ENCODE peak calls at places on chromosomes 3 and 15, in ten cellular contexts. Z is transverse colon, M is K562, O is ovary, L is HepG2, V is body of pancreas, B is esophagus muscularis mucosa, U is H54, E is sigmoid colon, G is heart left ventricle. R is an unnamed sample.

GRCh38 chr15:70100495-70101331 is 3.0 kb upstream of the TLE3 start:
- DNase-seq in Z (peak; percentile 71), M (peak; percentile 70), O (peak; percentile 80), L (peak; percentile 12), V (peak; percentile 51), B (no peak), U (no peak), E (peak; percentile 85), G (peak; percentile 59), R (peak; percentile 54)

GRCh38 chr3:94024385-94024784 is 4.0 kb downstream of the STX19 start:
- DNase-seq in Z (peak; percentile 43), M (no peak), O (no peak), L (no peak), V (no peak), B (no peak), U (no peak), E (no peak), G (no peak), R (no peak)

GRCh38 chr15:95018888-95019545 is 787.7 kb downstream of the MCTP2 start:
- DNase-seq in Z (no peak), M (peak; percentile 43), O (no peak), L (no peak), V (no peak), B (no peak), U (peak; percentile 9), E (no peak), G (no peak), R (no peak)

GRCh38 chr3:23546186-23546585 is 259.6 kb upstream of the UBE2E1 start:
- DNase-seq in Z (no peak), M (no peak), O (no peak), L (no peak), V (no peak), B (no peak), U (no peak), E (no peak), G (no peak), R (no peak)

GRCh38 chr3:149245738-149246451 is 24.3 kb upstream of the CP start:
- DNase-seq in Z (no peak), M (no peak), O (no peak), L (peak; percentile 75), V (no peak), B (no peak), U (no peak), E (no peak), G (no peak), R (no peak)

GRCh38 chr3:193130576-193130975 is 110.4 kb upstream of the PLAAT1 start:
- DNase-seq in Z (no peak), M (no peak), O (no peak), L (no peak), V (no peak), B (no peak), U (no peak), E (no peak), G (no peak), R (no peak)

GRCh38 chr3:15969874-15970640 is 172.3 kb upstream of the ANKRD28 start:
- DNase-seq in Z (no peak), M (no peak), O (no peak), L (no peak), V (no peak), B (peak; percentile 90), U (no peak), E (no peak), G (no peak), R (no peak)

GRCh38 chr3:139182598-139182997 is 137.9 kb upstream of the PRR23C start:
- DNase-seq in Z (no peak), M (no peak), O (no peak), L (no peak), V (peak; percentile 38), B (no peak), U (no peak), E (no peak), G (no peak), R (no peak)

GRCh38 chr15:89883518-89883917 is 10.3 kb downstream of the AP3S2 start:
- DNase-seq in Z (no peak), M (no peak), O (no peak), L (no peak), V (no peak), B (no peak), U (no peak), E (no peak), G (no peak), R (no peak)

GRCh38 chr15:89880727-89881126 is 13.1 kb downstream of the AP3S2 start:
- DNase-seq in Z (no peak), M (no peak), O (no peak), L (no peak), V (no peak), B (no peak), U (no peak), E (no peak), G (no peak), R (no peak)

GRCh38 chr15:89888214-89888804 is 5.5 kb downstream of the AP3S2 start:
- DNase-seq in Z (peak; percentile 41), M (peak; percentile 51), O (no peak), L (peak; percentile 56), V (peak; percentile 68), B (no peak), U (no peak), E (no peak), G (no peak), R (no peak)

DNA sequence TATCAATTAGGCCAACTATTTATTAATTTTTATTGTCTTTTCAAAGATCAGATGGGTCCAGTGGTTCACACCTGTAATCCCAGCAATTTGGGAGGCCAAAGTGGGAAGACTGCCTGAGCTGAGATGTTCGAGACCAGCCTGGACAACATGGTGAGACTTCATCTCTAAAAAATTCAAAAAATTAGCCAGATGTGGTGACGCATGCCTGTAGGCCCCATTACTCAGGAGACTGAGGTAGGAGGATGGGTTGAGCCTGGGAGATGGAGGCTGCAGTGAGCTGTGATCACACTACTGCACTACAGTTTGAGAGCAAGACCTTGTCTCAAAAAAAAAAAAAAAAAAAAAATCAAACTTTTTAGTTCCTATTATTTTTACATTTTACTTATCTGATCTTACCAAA is 8.2 kb downstream of the AP3S2 start:
- DNase-seq in Z (no peak), M (no peak), O (no peak), L (no peak), V (no peak), B (no peak), U (no peak), E (no peak), G (no peak), R (no peak)
- TF ChIP-seq POLR2A in Z (no peak), M (no peak), O (no peak), L (no peak), V (no peak), B (no peak), U (no peak), E (no peak), G (no peak), R (no peak)

DNA sequence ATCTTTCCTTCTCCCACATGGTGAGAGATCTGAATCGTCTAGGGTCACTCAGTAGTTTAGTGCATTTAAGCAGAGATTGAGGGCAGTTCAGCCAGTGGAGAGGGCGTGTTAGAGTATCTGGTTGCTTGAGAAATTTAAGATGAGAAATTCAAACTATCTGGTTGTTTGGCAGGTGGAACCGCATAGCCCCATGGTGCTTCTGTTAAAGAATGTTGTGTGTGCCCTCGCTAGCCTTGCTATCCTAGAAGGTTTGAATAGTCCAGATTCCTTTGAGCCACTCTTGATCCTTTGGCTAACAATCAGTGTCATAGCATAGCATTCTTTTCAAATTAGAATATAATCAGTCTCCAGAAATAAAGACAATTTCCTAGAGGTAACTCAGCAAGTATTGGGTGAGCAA is 32.1 kb downstream of the ABHD17C start:
- DNase-seq in Z (no peak), M (no peak), O (no peak), L (peak; percentile 21), V (no peak), B (no peak), U (no peak), E (no peak), G (no peak), R (no peak)
- TF ChIP-seq POLR2A in Z (no peak), M (no peak), O (no peak), L (no peak), V (no peak), B (no peak), U (no peak), E (no peak), G (no peak), R (no peak)

GRCh38 chr15:78241017-78241416 is 6.7 kb upstream of the ACSBG1 start:
- DNase-seq in Z (peak; percentile 91), M (peak; percentile 86), O (peak; percentile 90), L (peak; percentile 49), V (peak; percentile 89), B (peak; percentile 96), U (peak; percentile 64), E (peak; percentile 93), G (peak; percentile 85), R (peak; percentile 88)

GRCh38 chr15:78244101-78244500 is 9.7 kb upstream of the ACSBG1 start:
- DNase-seq in Z (peak; percentile 35), M (peak; percentile 81), O (no peak), L (peak; percentile 24), V (no peak), B (no peak), U (no peak), E (peak; percentile 43), G (no peak), R (no peak)

GRCh38 chr15:78243491-78243941 is 9.2 kb upstream of the ACSBG1 start:
- DNase-seq in Z (peak; percentile 33), M (peak; percentile 47), O (peak; percentile 44), L (no peak), V (peak; percentile 46), B (no peak), U (peak; percentile 33), E (peak; percentile 79), G (peak; percentile 68), R (no peak)

GRCh38 chr15:78243076-78243475 is 8.7 kb upstream of the ACSBG1 start:
- DNase-seq in Z (no peak), M (no peak), O (no peak), L (no peak), V (no peak), B (no peak), U (no peak), E (peak; percentile 42), G (no peak), R (no peak)

GRCh38 chr15:78242128-78242527 is 7.8 kb upstream of the ACSBG1 start:
- DNase-seq in Z (peak; percentile 57), M (peak; percentile 54), O (no peak), L (peak; percentile 55), V (no peak), B (no peak), U (no peak), E (peak; percentile 36), G (no peak), R (no peak)
- TF ChIP-seq POLR2A in Z (no peak), M (no peak), O (no peak), L (no peak), V (no peak), B (no peak), U (no peak), E (no peak), G (no peak), R (no peak)

GRCh38 chr3:72155391-72156064 is 370.6 kb upstream of the PROK2 start:
- DNase-seq in Z (peak; percentile 53), M (peak; percentile 71), O (peak; percentile 67), L (peak; percentile 81), V (peak; percentile 68), B (no peak), U (peak; percentile 76), E (peak; percentile 85), G (peak; percentile 72), R (peak; percentile 77)

GRCh38 chr3:72154391-72155300 is 369.7 kb upstream of the PROK2 start:
- DNase-seq in Z (no peak), M (no peak), O (peak; percentile 47), L (no peak), V (no peak), B (no peak), U (no peak), E (no peak), G (no peak), R (peak; percentile 49)

GRCh38 chr3:72151465-72152238 is 366.7 kb upstream of the PROK2 start:
- DNase-seq in Z (peak; percentile 56), M (no peak), O (no peak), L (peak; percentile 64), V (no peak), B (no peak), U (no peak), E (no peak), G (no peak), R (no peak)

GRCh38 chr3:72152551-72153476 is 367.9 kb upstream of the PROK2 start:
- DNase-seq in Z (peak; percentile 79), M (peak; percentile 60), O (peak; percentile 84), L (peak; percentile 39), V (peak; percentile 88), B (no peak), U (no peak), E (peak; percentile 90), G (peak; percentile 84), R (peak; percentile 78)

DNA sequence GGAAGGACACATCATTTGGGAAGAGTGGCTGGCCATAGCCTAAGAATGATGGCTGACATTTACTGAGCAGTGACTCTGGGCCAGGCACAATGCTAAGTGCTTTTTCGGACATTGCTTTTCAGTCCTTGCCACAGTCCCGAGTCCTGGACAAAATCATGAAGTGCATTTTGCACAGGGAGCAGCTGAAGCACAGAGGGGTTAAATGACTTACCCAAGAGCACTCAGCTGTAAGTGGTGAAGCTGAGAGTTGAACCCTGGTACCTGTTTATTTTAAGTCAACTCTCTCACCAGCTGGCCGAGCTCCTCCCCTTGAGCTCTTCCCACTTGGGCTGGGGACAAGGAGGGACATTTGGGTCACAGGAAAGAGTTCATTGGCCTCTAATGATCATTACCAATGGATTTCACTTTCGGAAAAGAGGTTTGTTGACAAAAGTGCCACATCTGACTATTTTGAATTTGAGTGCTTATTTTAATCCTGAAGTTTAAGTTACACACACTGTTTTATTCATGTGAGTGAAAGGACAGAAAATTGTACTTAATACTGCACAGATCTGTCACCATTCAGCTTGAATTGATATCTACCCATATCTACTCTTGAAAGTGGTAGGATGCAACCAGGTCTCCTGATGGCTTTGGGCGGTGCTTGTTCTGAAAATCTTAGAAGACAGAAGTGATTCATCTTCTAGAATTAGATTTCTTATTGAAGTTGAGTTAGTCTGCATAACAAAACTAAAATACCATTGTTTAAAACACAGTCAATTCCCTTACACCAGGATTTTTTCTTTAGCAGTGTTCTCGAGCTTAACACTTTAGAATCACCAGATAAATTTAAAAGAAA is 368.7 kb upstream of the PROK2 start:
- DNase-seq in Z (no peak), M (no peak), O (no peak), L (no peak), V (no peak), B (no peak), U (no peak), E (no peak), G (no peak), R (no peak)
- TF ChIP-seq POLR2A in Z (no peak), M (no peak), O (no peak), L (no peak), V (no peak), B (no peak), U (no peak), E (no peak), G (no peak), R (no peak)

R was measured in uterus.